ENCODE peak calls at places on chromosomes 1 and 21, in eight cellular contexts. One of them, this sample, is unnamed.

GRCh38 chr1:12554521-12555305 is 63.3 kb downstream of the DHRS3 start:
- DNase-seq in IMR-90: no peak
- DNase-seq in psoas muscle: no peak
- DNase-seq in uterus: no peak
- DNase-seq in lung: no peak
- DNase-seq in NB4: no peak
- DNase-seq in PC-9: no peak
- DNase-seq in thoracic aorta: no peak
- DNase-seq in this sample: no peak

GRCh38 chr1:35586808-35587207 is 13.7 kb downstream of the TFAP2E start:
- DNase-seq in IMR-90: no peak
- DNase-seq in PC-9: no peak
- DNase-seq in psoas muscle: no peak
- DNase-seq in NB4: no peak
- DNase-seq in lung: no peak
- DNase-seq in thoracic aorta: no peak
- DNase-seq in uterus: no peak
- DNase-seq in this sample: no peak

GRCh38 chr1:203328714-203329122 is 22.2 kb downstream of the FMOD start:
- DNase-seq in IMR-90: no peak
- DNase-seq in NB4: no peak
- DNase-seq in uterus: no peak
- DNase-seq in lung: no peak
- DNase-seq in PC-9: no peak
- DNase-seq in thoracic aorta: no peak
- DNase-seq in psoas muscle: no peak
- DNase-seq in this sample: no peak

GRCh38 chr1:244792188-244792850 is 43.1 kb upstream of the COX20 start:
- DNase-seq in uterus: no peak
- DNase-seq in PC-9: no peak
- DNase-seq in NB4: no peak
- DNase-seq in IMR-90: peak; percentile 80
- DNase-seq in lung: no peak
- DNase-seq in psoas muscle: no peak
- DNase-seq in thoracic aorta: no peak
- DNase-seq in this sample: no peak

GRCh38 chr1:235954306-235955283 is 87.9 kb upstream of the LYST start:
- DNase-seq in lung: peak; percentile 42
- DNase-seq in IMR-90: peak; percentile 34
- DNase-seq in NB4: peak; percentile 98
- DNase-seq in PC-9: no peak
- DNase-seq in uterus: no peak
- DNase-seq in thoracic aorta: no peak
- DNase-seq in psoas muscle: no peak
- DNase-seq in this sample: no peak

GRCh38 chr1:202283991-202284390 is 57.7 kb downstream of the UBE2T start:
- DNase-seq in uterus: no peak
- DNase-seq in IMR-90: peak; percentile 74
- DNase-seq in thoracic aorta: no peak
- DNase-seq in NB4: no peak
- DNase-seq in psoas muscle: no peak
- DNase-seq in PC-9: peak; percentile 42
- DNase-seq in lung: no peak
- DNase-seq in this sample: no peak

GRCh38 chr1:4253918-4254317 is 353.8 kb upstream of the C1orf174 start:
- DNase-seq in psoas muscle: no peak
- DNase-seq in NB4: no peak
- DNase-seq in thoracic aorta: no peak
- DNase-seq in PC-9: no peak
- DNase-seq in lung: no peak
- DNase-seq in uterus: no peak
- DNase-seq in IMR-90: no peak
- DNase-seq in this sample: no peak

GRCh38 chr21:27713159-27714109 is 746.5 kb upstream of the ADAMTS5 start:
- DNase-seq in psoas muscle: no peak
- DNase-seq in thoracic aorta: no peak
- DNase-seq in lung: no peak
- DNase-seq in uterus: no peak
- DNase-seq in PC-9: no peak
- DNase-seq in NB4: no peak
- DNase-seq in IMR-90: no peak
- DNase-seq in this sample: no peak

GRCh38 chr1:202058001-202058908 is 47.9 kb downstream of the ELF3 start:
- DNase-seq in lung: no peak
- DNase-seq in psoas muscle: no peak
- DNase-seq in IMR-90: peak; percentile 35
- DNase-seq in NB4: peak; percentile 49
- DNase-seq in PC-9: peak; percentile 98
- DNase-seq in thoracic aorta: no peak
- DNase-seq in uterus: no peak
- DNase-seq in this sample: no peak

GRCh38 chr1:51282605-51283004 is 46.5 kb downstream of the RNF11 start:
- DNase-seq in PC-9: no peak
- DNase-seq in psoas muscle: no peak
- DNase-seq in thoracic aorta: no peak
- DNase-seq in uterus: no peak
- DNase-seq in IMR-90: no peak
- DNase-seq in lung: no peak
- DNase-seq in NB4: no peak
- DNase-seq in this sample: no peak

GRCh38 chr1:89927478-89927877 is 67.4 kb upstream of the ZNF326 start:
- DNase-seq in uterus: no peak
- DNase-seq in NB4: no peak
- DNase-seq in IMR-90: no peak
- DNase-seq in PC-9: no peak
- DNase-seq in thoracic aorta: no peak
- DNase-seq in psoas muscle: no peak
- DNase-seq in lung: no peak
- DNase-seq in this sample: no peak

GRCh38 chr21:40245021-40245420 is 377.8 kb downstream of the PCP4 start:
- DNase-seq in PC-9: no peak
- DNase-seq in lung: no peak
- DNase-seq in psoas muscle: no peak
- DNase-seq in NB4: no peak
- DNase-seq in IMR-90: no peak
- DNase-seq in thoracic aorta: no peak
- DNase-seq in uterus: no peak
- DNase-seq in this sample: no peak

GRCh38 chr1:162372159-162373071 is 4.2 kb downstream of the SPATA46 start:
- DNase-seq in uterus: no peak
- DNase-seq in psoas muscle: no peak
- DNase-seq in NB4: no peak
- DNase-seq in lung: no peak
- DNase-seq in PC-9: no peak
- DNase-seq in thoracic aorta: no peak
- DNase-seq in IMR-90: no peak
- DNase-seq in this sample: no peak

GRCh38 chr21:17900281-17900989 is 81.3 kb upstream of the C21orf91 start:
- DNase-seq in PC-9: no peak
- DNase-seq in IMR-90: no peak
- DNase-seq in thoracic aorta: no peak
- DNase-seq in psoas muscle: peak; percentile 13
- DNase-seq in uterus: no peak
- DNase-seq in lung: no peak
- DNase-seq in NB4: no peak
- DNase-seq in this sample: no peak

GRCh38 chr1:172581779-172582178 is 48.8 kb downstream of the SUCO start:
- DNase-seq in thoracic aorta: no peak
- DNase-seq in psoas muscle: no peak
- DNase-seq in PC-9: no peak
- DNase-seq in IMR-90: peak; percentile 88
- DNase-seq in NB4: no peak
- DNase-seq in lung: no peak
- DNase-seq in uterus: no peak
- DNase-seq in this sample: no peak

GRCh38 chr1:29682171-29682917 is 446.0 kb downstream of the PTPRU start:
- DNase-seq in thoracic aorta: no peak
- DNase-seq in lung: peak; percentile 25
- DNase-seq in IMR-90: no peak
- DNase-seq in psoas muscle: no peak
- DNase-seq in PC-9: no peak
- DNase-seq in uterus: no peak
- DNase-seq in NB4: no peak
- DNase-seq in this sample: no peak
- TF ChIP-seq CTCF in thoracic aorta: no peak
- TF ChIP-seq CTCF in lung: no peak
- TF ChIP-seq CTCF in IMR-90: no peak
- TF ChIP-seq CTCF in psoas muscle: no peak
- TF ChIP-seq CTCF in PC-9: no peak
- TF ChIP-seq CTCF in uterus: no peak
- TF ChIP-seq CTCF in NB4: no peak
- TF ChIP-seq CTCF in this sample: no peak

GRCh38 chr1:77683836-77684148 is 1.3 kb upstream of the ZZZ3 start:
- DNase-seq in uterus: no peak
- DNase-seq in NB4: no peak
- DNase-seq in thoracic aorta: no peak
- DNase-seq in IMR-90: no peak
- DNase-seq in lung: no peak
- DNase-seq in psoas muscle: no peak
- DNase-seq in PC-9: no peak
- DNase-seq in this sample: no peak

GRCh38 chr1:77688939-77689338 is 6.5 kb upstream of the ZZZ3 start:
- DNase-seq in IMR-90: no peak
- DNase-seq in thoracic aorta: no peak
- DNase-seq in psoas muscle: no peak
- DNase-seq in NB4: no peak
- DNase-seq in lung: no peak
- DNase-seq in uterus: no peak
- DNase-seq in PC-9: no peak
- DNase-seq in this sample: no peak

GRCh38 chr1:77683142-77683835 is 831 bp upstream of the ZZZ3 start:
- DNase-seq in thoracic aorta: peak; percentile 62
- DNase-seq in IMR-90: peak; percentile 89
- DNase-seq in uterus: peak; percentile 91
- DNase-seq in NB4: peak; percentile 96
- DNase-seq in PC-9: peak; percentile 89
- DNase-seq in psoas muscle: peak; percentile 94
- DNase-seq in lung: peak; percentile 92
- DNase-seq in this sample: peak; percentile 99

GRCh38 chr1:77686784-77687518 is 4.5 kb upstream of the ZZZ3 start:
- DNase-seq in psoas muscle: peak; percentile 16
- DNase-seq in NB4: no peak
- DNase-seq in uterus: no peak
- DNase-seq in IMR-90: no peak
- DNase-seq in thoracic aorta: no peak
- DNase-seq in PC-9: no peak
- DNase-seq in lung: no peak
- DNase-seq in this sample: peak; percentile 70

GRCh38 chr1:77687519-77687906 is 5.1 kb upstream of the ZZZ3 start:
- DNase-seq in NB4: no peak
- DNase-seq in PC-9: peak; percentile 41
- DNase-seq in lung: no peak
- DNase-seq in psoas muscle: peak; percentile 35
- DNase-seq in thoracic aorta: no peak
- DNase-seq in IMR-90: no peak
- DNase-seq in uterus: peak; percentile 16
- DNase-seq in this sample: peak; percentile 77
- TF ChIP-seq CTCF in NB4: no peak
- TF ChIP-seq CTCF in PC-9: peak; percentile 26
- TF ChIP-seq CTCF in lung: no peak
- TF ChIP-seq CTCF in psoas muscle: no peak
- TF ChIP-seq CTCF in thoracic aorta: no peak
- TF ChIP-seq CTCF in IMR-90: no peak
- TF ChIP-seq CTCF in uterus: no peak
- TF ChIP-seq CTCF in this sample: no peak

GRCh38 chr1:183584155-183584554 is 6.1 kb downstream of the NCF2 start:
- DNase-seq in NB4: no peak
- DNase-seq in uterus: no peak
- DNase-seq in psoas muscle: no peak
- DNase-seq in lung: no peak
- DNase-seq in PC-9: peak; percentile 21
- DNase-seq in thoracic aorta: no peak
- DNase-seq in IMR-90: no peak
- DNase-seq in this sample: no peak

GRCh38 chr1:183583466-183583865 is 6.8 kb downstream of the NCF2 start:
- DNase-seq in uterus: no peak
- DNase-seq in NB4: peak; percentile 62
- DNase-seq in lung: no peak
- DNase-seq in PC-9: no peak
- DNase-seq in psoas muscle: no peak
- DNase-seq in thoracic aorta: no peak
- DNase-seq in IMR-90: peak; percentile 55
- DNase-seq in this sample: no peak

GRCh38 chr1:183580281-183580682 is 10.0 kb downstream of the NCF2 start:
- DNase-seq in NB4: peak; percentile 68
- DNase-seq in IMR-90: no peak
- DNase-seq in thoracic aorta: no peak
- DNase-seq in uterus: peak; percentile 21
- DNase-seq in lung: no peak
- DNase-seq in psoas muscle: no peak
- DNase-seq in PC-9: peak; percentile 43
- DNase-seq in this sample: no peak

GRCh38 chr1:183585038-183585437 is 5.2 kb downstream of the NCF2 start:
- DNase-seq in uterus: no peak
- DNase-seq in PC-9: peak; percentile 33
- DNase-seq in NB4: no peak
- DNase-seq in thoracic aorta: no peak
- DNase-seq in lung: no peak
- DNase-seq in psoas muscle: no peak
- DNase-seq in IMR-90: no peak
- DNase-seq in this sample: no peak

GRCh38 chr1:183582021-183582746 is 8.1 kb downstream of the NCF2 start:
- DNase-seq in PC-9: no peak
- DNase-seq in IMR-90: no peak
- DNase-seq in NB4: no peak
- DNase-seq in psoas muscle: no peak
- DNase-seq in uterus: no peak
- DNase-seq in thoracic aorta: no peak
- DNase-seq in lung: no peak
- DNase-seq in this sample: no peak
- TF ChIP-seq CTCF in PC-9: no peak
- TF ChIP-seq CTCF in IMR-90: no peak
- TF ChIP-seq CTCF in NB4: no peak
- TF ChIP-seq CTCF in psoas muscle: no peak
- TF ChIP-seq CTCF in uterus: no peak
- TF ChIP-seq CTCF in thoracic aorta: no peak
- TF ChIP-seq CTCF in lung: no peak
- TF ChIP-seq CTCF in this sample: no peak

GRCh38 chr1:18606443-18607288 is 24.0 kb upstream of the PAX7 start:
- DNase-seq in PC-9: no peak
- DNase-seq in uterus: no peak
- DNase-seq in IMR-90: no peak
- DNase-seq in psoas muscle: no peak
- DNase-seq in NB4: no peak
- DNase-seq in thoracic aorta: no peak
- DNase-seq in lung: no peak
- DNase-seq in this sample: no peak

GRCh38 chr1:18611311-18611710 is 19.3 kb upstream of the PAX7 start:
- DNase-seq in uterus: no peak
- DNase-seq in NB4: no peak
- DNase-seq in psoas muscle: no peak
- DNase-seq in PC-9: no peak
- DNase-seq in thoracic aorta: no peak
- DNase-seq in lung: no peak
- DNase-seq in IMR-90: no peak
- DNase-seq in this sample: no peak

GRCh38 chr1:18607289-18607760 is 23.3 kb upstream of the PAX7 start:
- DNase-seq in uterus: no peak
- DNase-seq in PC-9: peak; percentile 46
- DNase-seq in IMR-90: no peak
- DNase-seq in lung: no peak
- DNase-seq in psoas muscle: no peak
- DNase-seq in thoracic aorta: no peak
- DNase-seq in NB4: no peak
- DNase-seq in this sample: no peak

GRCh38 chr1:18612088-18612487 is 18.6 kb upstream of the PAX7 start:
- DNase-seq in psoas muscle: no peak
- DNase-seq in IMR-90: no peak
- DNase-seq in uterus: no peak
- DNase-seq in thoracic aorta: no peak
- DNase-seq in lung: no peak
- DNase-seq in PC-9: no peak
- DNase-seq in NB4: no peak
- DNase-seq in this sample: no peak

GRCh38 chr1:18608534-18608933 is 22.1 kb upstream of the PAX7 start:
- DNase-seq in psoas muscle: no peak
- DNase-seq in IMR-90: no peak
- DNase-seq in thoracic aorta: no peak
- DNase-seq in PC-9: no peak
- DNase-seq in lung: no peak
- DNase-seq in NB4: no peak
- DNase-seq in uterus: no peak
- DNase-seq in this sample: no peak
- TF ChIP-seq CTCF in psoas muscle: no peak
- TF ChIP-seq CTCF in IMR-90: no peak
- TF ChIP-seq CTCF in thoracic aorta: no peak
- TF ChIP-seq CTCF in PC-9: no peak
- TF ChIP-seq CTCF in lung: no peak
- TF ChIP-seq CTCF in NB4: peak; percentile 11
- TF ChIP-seq CTCF in uterus: no peak
- TF ChIP-seq CTCF in this sample: no peak